ENCODE peak calls at places on chromosomes 11 and 22, in seven cellular contexts. X is T-helper 1 cell; H is cardiac muscle cell; G is activated CD4-positive, alpha-beta T cell treated with anti-CD3 and anti-CD28 coated beads, Interleukin-2, amount 50 U/mL, for 1 hour; D is HS-5; B is fibroblast of mammary gland; K is MG63. F is an unnamed sample.

GRCh38 chr22:37209140-37209845 is 3.0 kb downstream of the SSTR3 start:
- DNase-seq in X (no peak), B (no peak), D (no peak), H (no peak), G (no peak), K (no peak), F (no peak)

GRCh38 chr11:75014129-75014528 is 25.4 kb downstream of the NEU3 start:
- DNase-seq in H (peak), B (peak), X (no peak), G (no peak), D (peak), K (peak), F (peak)

GRCh38 chr11:27933992-27934829 is 173.7 kb downstream of the KIF18A start:
- DNase-seq in K (peak), H (peak), B (peak), X (no peak), G (no peak), D (peak), F (peak)

GRCh38 chr11:28417601-28418323 is 309.6 kb downstream of the METTL15 start:
- DNase-seq in G (no peak), H (no peak), B (no peak), X (no peak), D (no peak), K (no peak), F (no peak)

GRCh38 chr22:43883012-43883661 is 8.7 kb downstream of the PNPLA5 start:
- DNase-seq in K (peak), G (peak), B (peak), H (peak), X (peak), D (no peak), F (peak)

GRCh38 chr11:12220305-12220704 is 109.9 kb downstream of the MICAL2 start:
- DNase-seq in D (no peak), X (no peak), B (no peak), H (peak), K (no peak), G (no peak), F (no peak)

GRCh38 chr11:10305262-10305963 is 540 bp downstream of the ADM start:
- DNase-seq in D (no peak), B (no peak), X (peak), K (peak), H (peak), G (no peak), F (no peak)

GRCh38 chr11:96307748-96308133 is 35.3 kb downstream of the MAML2 start:
- DNase-seq in H (peak), D (peak), K (peak), G (no peak), X (no peak), B (peak), F (peak)

GRCh38 chr22:40147388-40148176 is 30.1 kb upstream of the TNRC6B start:
- DNase-seq in H (no peak), X (no peak), G (no peak), D (no peak), B (no peak), K (no peak), F (no peak)

GRCh38 chr22:44157916-44158618 is 22.7 kb upstream of the PARVG start:
- DNase-seq in H (no peak), X (no peak), B (no peak), D (no peak), K (no peak), G (no peak), F (no peak)

GRCh38 chr11:64081663-64082442 is 46.1 kb downstream of the FLRT1 start:
- DNase-seq in H (no peak), X (no peak), D (no peak), G (no peak), K (no peak), B (no peak), F (no peak)

GRCh38 chr22:44221710-44222475 is 41.2 kb downstream of the PARVG start:
- DNase-seq in H (no peak), X (no peak), K (no peak), G (no peak), D (no peak), B (no peak), F (no peak)

GRCh38 chr11:30860970-30861369 is 274.8 kb upstream of the MPPED2 start:
- DNase-seq in G (no peak), X (no peak), B (no peak), D (no peak), K (no peak), H (no peak), F (no peak)

GRCh38 chr11:79219186-79220045 is 221.4 kb downstream of the TENM4 start:
- DNase-seq in H (no peak), X (no peak), K (no peak), G (no peak), B (peak), D (no peak), F (no peak)

GRCh38 chr22:33271390-33272161 is 213.4 kb upstream of the SYN3 start:
- DNase-seq in G (no peak), D (no peak), H (peak), K (peak), B (peak), X (no peak), F (peak)

GRCh38 chr11:84437129-84438123 is 1151.3 kb upstream of the CCDC90B start:
- DNase-seq in K (no peak), G (no peak), D (no peak), H (no peak), B (peak), X (no peak), F (no peak)

GRCh38 chr11:78595431-78596130 is 20.9 kb upstream of the NARS2 start:
- DNase-seq in G (no peak), D (no peak), X (no peak), B (no peak), K (no peak), H (no peak), F (no peak)

GRCh38 chr11:73173755-73174494 is 31.8 kb upstream of the FCHSD2 start:
- DNase-seq in H (peak), X (no peak), K (peak), D (no peak), G (no peak), B (no peak), F (no peak)

GRCh38 chr11:17760102-17761029 is 25.8 kb downstream of the KCNC1 start:
- DNase-seq in K (peak), D (no peak), X (no peak), G (no peak), B (peak), H (peak), F (peak)

GRCh38 chr11:73287400-73288101 is 15.4 kb downstream of the P2RY6 start:
- DNase-seq in G (no peak), B (no peak), X (no peak), D (no peak), K (no peak), H (peak), F (no peak)

GRCh38 chr11:103659138-103659734 is 377.2 kb upstream of the DDI1 start:
- DNase-seq in H (peak), K (no peak), G (no peak), X (no peak), D (no peak), B (peak), F (no peak)

GRCh38 chr11:133115099-133115498 is 417.2 kb downstream of the OPCML start:
- DNase-seq in X (no peak), K (no peak), D (no peak), G (no peak), B (no peak), H (no peak), F (no peak)

GRCh38 chr11:134119094-134119493 is 50.2 kb downstream of the JAM3 start:
- DNase-seq in H (peak), D (no peak), B (peak), X (no peak), K (no peak), G (no peak), F (peak)

GRCh38 chr11:104905271-104905670 is 7.0 kb upstream of the CASP12 start:
- DNase-seq in K (no peak), B (no peak), D (no peak), X (no peak), G (no peak), H (no peak), F (no peak)

GRCh38 chr11:6200975-6201374 is 2.0 kb downstream of the OR52W1 start:
- DNase-seq in B (no peak), H (peak), G (no peak), D (no peak), X (no peak), K (no peak), F (peak)

GRCh38 chr11:114308689-114309089 is 12.5 kb downstream of the NNMT start:
- DNase-seq in X (no peak), H (peak), G (no peak), K (no peak), D (no peak), B (peak), F (peak)

GRCh38 chr22:40479887-40480538 is 109.6 kb downstream of the SGSM3 start:
- DNase-seq in G (no peak), K (no peak), D (peak), B (peak), H (peak), X (no peak), F (no peak)

GRCh38 chr11:61893981-61894380 is 2.6 kb upstream of the FADS3 start:
- DNase-seq in H (peak), B (peak), G (no peak), X (no peak), K (peak), D (peak), F (peak)

GRCh38 chr11:46675288-46675851 is 25.0 kb downstream of the ARHGAP1 start:
- DNase-seq in X (no peak), H (peak), D (no peak), B (peak), G (no peak), K (peak), F (peak)

GRCh38 chr11:65316311-65316978 is 1.8 kb downstream of the CDC42EP2 start:
- DNase-seq in K (peak), X (no peak), D (peak), H (peak), B (peak), G (no peak), F (peak)

F was measured in astrocyte.